ENCODE peak calls at places on chromosomes 12 and 14, in six cellular contexts. One of them, this sample, is unnamed. For H4K20me1, the result is how much of the 10 kb centered on the place peaks cover.

GRCh38 chr12:99390707-99391106 is 256.8 kb upstream of the GARIN6 start:
- DNase-seq in endothelial cell of umbilical vein: no peak
- DNase-seq in K562: no peak
- DNase-seq in MM.1S: no peak
- DNase-seq in fibroblast of lung: no peak
- DNase-seq in IMR-90: no peak
- DNase-seq in this sample: peak

GRCh38 chr12:119020377-119021360 is 39.3 kb downstream of the SRRM4 start:
- DNase-seq in K562: peak
- DNase-seq in IMR-90: no peak
- DNase-seq in MM.1S: no peak
- DNase-seq in fibroblast of lung: no peak
- DNase-seq in endothelial cell of umbilical vein: no peak
- DNase-seq in this sample: peak

GRCh38 chr12:106133136-106134087 is 5.3 kb downstream of the NUAK1 start:
- DNase-seq in MM.1S: no peak
- DNase-seq in endothelial cell of umbilical vein: no peak
- DNase-seq in fibroblast of lung: peak
- DNase-seq in K562: no peak
- DNase-seq in IMR-90: peak
- DNase-seq in this sample: peak

GRCh38 chr12:21526721-21527345 is 737 bp downstream of the SPX start:
- DNase-seq in MM.1S: no peak
- DNase-seq in IMR-90: no peak
- DNase-seq in fibroblast of lung: no peak
- DNase-seq in endothelial cell of umbilical vein: peak
- DNase-seq in K562: no peak
- DNase-seq in this sample: no peak

GRCh38 chr14:70700955-70701354 is 59.2 kb downstream of the TTC9 start:
- DNase-seq in K562: no peak
- DNase-seq in MM.1S: no peak
- DNase-seq in IMR-90: no peak
- DNase-seq in endothelial cell of umbilical vein: no peak
- DNase-seq in fibroblast of lung: no peak
- DNase-seq in this sample: no peak

GRCh38 chr14:37566811-37567371 is 28.2 kb downstream of the FOXA1 start:
- DNase-seq in IMR-90: no peak
- DNase-seq in MM.1S: no peak
- DNase-seq in endothelial cell of umbilical vein: peak
- DNase-seq in fibroblast of lung: peak
- DNase-seq in K562: no peak
- DNase-seq in this sample: no peak

GRCh38 chr14:86153480-86153879 is 623.5 kb downstream of the FLRT2 start:
- DNase-seq in IMR-90: no peak
- DNase-seq in MM.1S: no peak
- DNase-seq in endothelial cell of umbilical vein: no peak
- DNase-seq in fibroblast of lung: no peak
- DNase-seq in K562: no peak
- DNase-seq in this sample: peak

GRCh38 chr14:97021571-97022171 is 224.5 kb downstream of the VRK1 start:
- DNase-seq in IMR-90: no peak
- DNase-seq in K562: peak
- DNase-seq in fibroblast of lung: no peak
- DNase-seq in MM.1S: no peak
- DNase-seq in endothelial cell of umbilical vein: no peak
- DNase-seq in this sample: no peak

GRCh38 chr12:84502180-84502857 is 410.3 kb downstream of the SLC6A15 start:
- DNase-seq in IMR-90: no peak
- DNase-seq in MM.1S: no peak
- DNase-seq in endothelial cell of umbilical vein: peak
- DNase-seq in K562: no peak
- DNase-seq in fibroblast of lung: peak
- DNase-seq in this sample: no peak

DNA sequence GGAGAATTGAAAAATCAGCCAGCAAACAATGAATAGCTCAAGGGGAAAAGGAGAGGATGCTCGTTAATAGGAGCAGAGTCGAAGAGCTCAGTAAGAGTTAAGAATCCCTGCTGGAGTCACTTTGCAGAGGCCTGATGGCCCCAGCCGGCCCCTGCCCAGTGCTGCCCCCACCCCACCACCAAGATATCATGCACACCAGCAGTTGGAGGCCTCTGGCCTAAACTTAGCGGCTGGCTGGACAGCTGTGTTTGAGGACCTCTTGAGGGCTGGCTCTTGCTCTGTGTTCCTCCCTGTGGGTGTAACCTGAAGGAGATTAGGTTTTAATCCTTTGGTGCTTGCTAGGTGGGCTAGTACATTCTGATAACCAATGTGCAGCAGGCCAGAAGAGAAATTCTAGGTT is 142.0 kb downstream of the PLXNC1 start:
- DNase-seq in MM.1S: no peak
- DNase-seq in fibroblast of lung: no peak
- DNase-seq in K562: no peak
- DNase-seq in endothelial cell of umbilical vein: no peak
- DNase-seq in IMR-90: no peak
- DNase-seq in this sample: peak
- TF ChIP-seq CTCF in MM.1S: no peak
- TF ChIP-seq CTCF in fibroblast of lung: no peak
- TF ChIP-seq CTCF in K562: peak
- TF ChIP-seq CTCF in endothelial cell of umbilical vein: no peak
- TF ChIP-seq CTCF in IMR-90: no peak
- TF ChIP-seq CTCF in this sample: peak

GRCh38 chr14:76329150-76329881 is 46.6 kb upstream of the ESRRB start:
- DNase-seq in IMR-90: no peak
- DNase-seq in K562: no peak
- DNase-seq in endothelial cell of umbilical vein: no peak
- DNase-seq in fibroblast of lung: no peak
- DNase-seq in MM.1S: no peak
- DNase-seq in this sample: peak
- H3K4me3 ChIP-seq in IMR-90: no peak
- H3K4me3 ChIP-seq in K562: no peak
- H3K4me3 ChIP-seq in endothelial cell of umbilical vein: no peak
- H3K4me3 ChIP-seq in fibroblast of lung: no peak
- H3K4me3 ChIP-seq in MM.1S: no peak
- H3K4me3 ChIP-seq in this sample: peak

DNA sequence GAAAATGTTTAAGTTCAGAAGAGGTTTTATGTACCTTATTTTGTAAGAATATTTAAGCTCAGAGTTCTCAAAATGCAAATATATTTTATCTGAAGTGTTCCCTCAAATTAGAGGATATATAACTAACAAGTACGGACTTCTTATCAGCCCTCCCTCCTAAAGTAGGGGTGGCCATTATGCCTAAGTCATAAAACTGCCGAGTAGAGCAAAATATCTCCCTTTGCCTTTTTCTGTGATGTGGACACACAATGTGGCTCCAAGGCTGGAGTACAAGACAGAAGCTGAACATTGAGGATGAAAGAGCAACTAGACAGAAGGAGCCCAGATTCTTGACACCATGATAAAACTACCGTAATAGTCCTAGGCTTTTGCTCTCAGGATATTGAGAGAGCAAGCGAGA is 120.9 kb downstream of the MED13L start:
- DNase-seq in MM.1S: no peak
- DNase-seq in fibroblast of lung: no peak
- DNase-seq in endothelial cell of umbilical vein: no peak
- DNase-seq in K562: no peak
- DNase-seq in IMR-90: no peak
- DNase-seq in this sample: no peak
- H4K20me1 ChIP-seq in MM.1S: under half
- H4K20me1 ChIP-seq in fibroblast of lung: under half
- H4K20me1 ChIP-seq in endothelial cell of umbilical vein: under half
- H4K20me1 ChIP-seq in K562: under half
- H4K20me1 ChIP-seq in IMR-90: half or more
- H4K20me1 ChIP-seq in this sample: half or more

DNA sequence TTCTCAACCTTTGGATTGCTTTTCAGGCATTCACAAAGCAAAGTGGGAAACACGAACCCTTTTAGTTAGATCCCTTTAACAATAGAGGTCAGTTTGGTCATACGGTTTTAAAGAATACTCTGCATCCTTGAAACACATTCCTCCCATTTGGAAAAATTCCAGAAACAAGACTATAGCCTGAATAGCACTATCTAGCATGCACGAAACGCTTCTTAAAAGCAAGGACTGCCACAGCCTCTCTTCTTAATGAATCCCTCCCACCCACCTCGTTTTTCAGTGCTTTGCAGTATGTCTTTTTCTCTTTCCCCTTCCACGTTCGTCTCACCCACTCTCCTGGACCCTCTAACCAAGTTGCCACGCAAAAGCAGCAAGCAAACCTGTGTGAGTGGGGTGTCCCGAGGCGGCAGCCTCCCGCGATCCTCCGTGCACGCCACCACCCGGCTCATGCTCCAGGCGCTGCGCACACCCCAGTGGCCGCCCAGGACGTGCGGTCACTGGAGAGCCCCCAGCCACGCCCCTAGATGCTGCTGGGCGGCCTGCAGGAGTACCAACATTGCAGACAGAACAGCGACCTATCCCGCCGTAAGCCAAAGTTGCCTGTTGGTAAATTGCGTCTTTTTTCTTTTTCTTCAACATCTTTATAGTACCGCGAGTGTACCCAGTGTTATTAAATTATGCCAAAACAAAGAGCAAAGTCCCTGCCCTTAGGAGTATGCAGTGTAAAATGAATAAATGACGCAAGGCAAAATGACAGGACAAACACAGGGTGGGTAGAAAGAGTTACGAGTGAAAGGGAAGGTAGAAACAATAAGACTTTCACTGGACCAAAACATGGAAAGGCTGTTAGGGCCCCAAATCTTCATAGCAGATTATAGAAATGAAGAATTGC is at the start of gene SLC38A4:
- DNase-seq in MM.1S: no peak
- DNase-seq in K562: no peak
- DNase-seq in IMR-90: peak
- DNase-seq in fibroblast of lung: peak
- DNase-seq in endothelial cell of umbilical vein: peak
- DNase-seq in this sample: peak
- TF ChIP-seq CTCF in MM.1S: no peak
- TF ChIP-seq CTCF in K562: no peak
- TF ChIP-seq CTCF in IMR-90: peak
- TF ChIP-seq CTCF in fibroblast of lung: no peak
- TF ChIP-seq CTCF in endothelial cell of umbilical vein: no peak
- TF ChIP-seq CTCF in this sample: peak

DNA sequence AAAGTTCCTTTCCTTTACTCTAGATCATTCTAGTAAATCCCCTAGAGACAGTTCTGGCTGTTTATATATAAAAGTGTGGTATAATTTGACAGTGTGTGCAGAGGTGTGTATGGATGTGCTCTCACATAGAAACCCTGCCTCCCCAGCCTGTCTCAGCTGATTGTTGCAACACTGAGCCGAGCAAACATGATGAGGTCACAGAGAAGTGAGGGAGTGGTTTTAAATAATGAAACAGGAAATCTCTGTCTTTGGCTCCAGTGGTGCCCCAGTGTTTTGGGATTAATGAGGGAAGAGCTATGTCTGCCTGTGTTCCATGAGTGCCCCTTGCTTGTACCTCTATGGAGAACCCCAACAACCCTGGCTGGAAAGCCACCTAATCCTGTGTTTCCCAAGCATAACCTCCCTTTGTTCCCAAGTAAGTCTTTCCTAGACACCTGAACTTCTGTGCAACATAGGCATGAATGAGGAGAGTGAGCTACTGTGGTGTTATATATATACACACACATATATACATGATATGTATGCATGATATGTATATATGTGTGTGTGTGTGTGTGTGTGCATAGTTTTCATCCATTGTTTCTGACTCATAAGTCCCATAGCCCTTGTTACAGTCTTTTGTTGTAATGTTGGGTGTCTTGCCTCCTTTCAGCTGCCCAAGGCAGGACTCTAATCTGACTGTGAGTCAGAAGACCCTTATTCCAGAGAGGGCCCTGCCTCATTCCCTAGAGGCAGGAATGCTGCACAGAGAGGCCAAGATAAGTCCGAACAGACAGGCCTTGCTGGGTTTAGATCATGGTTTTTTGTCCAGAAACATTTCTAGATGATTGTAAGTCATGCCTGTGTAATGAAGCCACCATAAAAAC is 18.0 kb downstream of the TRAF3 start:
- DNase-seq in K562: no peak
- DNase-seq in MM.1S: no peak
- DNase-seq in endothelial cell of umbilical vein: peak
- DNase-seq in fibroblast of lung: peak
- DNase-seq in IMR-90: peak
- DNase-seq in this sample: peak
- H3K4me3 ChIP-seq in K562: no peak
- H3K4me3 ChIP-seq in MM.1S: no peak
- H3K4me3 ChIP-seq in endothelial cell of umbilical vein: no peak
- H3K4me3 ChIP-seq in fibroblast of lung: no peak
- H3K4me3 ChIP-seq in IMR-90: no peak
- H3K4me3 ChIP-seq in this sample: no peak

DNA sequence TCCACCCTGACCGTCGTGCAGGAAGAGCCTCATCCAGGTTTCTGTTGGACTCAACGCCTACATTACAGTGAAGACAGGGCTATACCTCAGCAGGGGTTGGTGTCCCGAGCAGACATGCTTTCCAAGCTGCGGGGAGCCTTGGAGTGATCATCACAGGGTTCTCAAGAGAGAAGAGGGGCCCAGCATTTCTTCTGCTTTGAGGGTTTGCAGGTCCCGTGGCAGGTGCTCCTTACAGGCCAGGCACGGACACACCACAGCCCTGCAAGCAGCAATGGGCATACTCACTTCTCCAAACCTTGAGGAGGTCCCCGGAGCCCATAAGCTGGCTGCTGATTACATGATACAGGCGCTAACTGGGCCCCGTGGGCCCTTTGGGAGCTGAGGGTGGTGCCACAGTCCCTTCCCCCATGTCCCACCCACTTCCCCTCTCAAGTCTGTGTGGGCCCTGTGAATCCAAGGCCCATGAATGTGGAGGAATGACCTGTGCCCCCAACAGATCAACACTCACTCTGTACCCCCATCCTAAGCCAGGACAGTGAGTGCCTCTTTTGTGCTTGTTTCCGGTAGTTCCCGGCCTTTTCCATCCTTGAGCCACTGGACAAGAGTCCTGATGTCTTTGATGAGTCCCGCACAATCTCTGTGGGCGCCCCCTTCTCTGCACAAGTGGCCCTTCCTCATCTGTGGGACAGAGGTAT is 1.0 kb downstream of the AQP2 start:
- DNase-seq in K562: no peak
- DNase-seq in MM.1S: no peak
- DNase-seq in fibroblast of lung: no peak
- DNase-seq in endothelial cell of umbilical vein: no peak
- DNase-seq in IMR-90: no peak
- DNase-seq in this sample: no peak
- H4K20me1 ChIP-seq in K562: under half
- H4K20me1 ChIP-seq in MM.1S: under half
- H4K20me1 ChIP-seq in fibroblast of lung: under half
- H4K20me1 ChIP-seq in endothelial cell of umbilical vein: under half
- H4K20me1 ChIP-seq in IMR-90: under half
- H4K20me1 ChIP-seq in this sample: under half

GRCh38 chr14:52015411-52016030 is 26.2 kb downstream of the RTRAF start:
- DNase-seq in IMR-90: peak
- DNase-seq in endothelial cell of umbilical vein: peak
- DNase-seq in fibroblast of lung: peak
- DNase-seq in K562: no peak
- DNase-seq in MM.1S: no peak
- DNase-seq in this sample: peak
- TF ChIP-seq CTCF in IMR-90: peak
- TF ChIP-seq CTCF in endothelial cell of umbilical vein: peak
- TF ChIP-seq CTCF in fibroblast of lung: peak
- TF ChIP-seq CTCF in K562: peak
- TF ChIP-seq CTCF in MM.1S: no peak
- TF ChIP-seq CTCF in this sample: peak

This sample was measured in neural progenitor cell.